ENCODE peak calls at places on chromosomes 16 and 17, in eight cellular contexts. V is left ventricle myocardium inferior, G is ovary, Y is psoas muscle, T is spleen, N is body of pancreas, P is upper lobe of left lung, I is GM12878. A is an unnamed sample. For H3K27me3 and H3K4me1, the result is how much of the 10 kb centered on the place peaks cover.

GRCh38 chr17:38418693-38419507 is 9.4 kb upstream of the ARHGAP23 start:
- DNase-seq in I (no peak), P (peak), G (no peak), Y (no peak), N (no peak), T (no peak), V (no peak), A (no peak)

GRCh38 chr16:66030036-66030435 is 336.5 kb upstream of the CDH5 start:
- DNase-seq in V (no peak), G (peak), T (no peak), N (no peak), P (no peak), Y (no peak), I (no peak), A (no peak)

GRCh38 chr17:82565551-82565950 is 46.0 kb downstream of the FOXK2 start:
- DNase-seq in P (no peak), T (no peak), V (no peak), N (no peak), G (no peak), I (no peak), Y (no peak), A (peak)

GRCh38 chr17:1180958-1181768 is 1.4 kb upstream of the ABR start:
- DNase-seq in T (peak), G (no peak), Y (no peak), N (no peak), I (no peak), V (no peak), P (peak), A (no peak)

GRCh38 chr16:78962457-78962929 is 638.0 kb downstream of the MAF start:
- DNase-seq in T (no peak), N (no peak), V (no peak), I (peak), P (no peak), G (no peak), Y (no peak), A (no peak)

GRCh38 chr17:42531455-42532354 is 4.3 kb upstream of the NAGLU start:
- DNase-seq in I (no peak), T (peak), P (peak), G (no peak), Y (peak), V (peak), N (peak), A (peak)

GRCh38 chr16:46765050-46765449 is 16.9 kb upstream of the MYLK3 start:
- DNase-seq in N (no peak), G (no peak), P (no peak), Y (no peak), I (no peak), V (no peak), T (peak), A (no peak)

GRCh38 chr17:8991514-8992285 is 26.2 kb upstream of the PIK3R5 start:
- DNase-seq in T (no peak), G (no peak), I (no peak), V (peak), Y (peak), N (peak), P (no peak), A (peak)

GRCh38 chr16:4319454-4319853 is 3.6 kb downstream of the GLIS2 start:
- DNase-seq in I (no peak), T (no peak), P (peak), Y (peak), V (no peak), G (peak), N (no peak), A (no peak)

GRCh38 chr17:15457723-15458094 is 9.7 kb downstream of the CDRT4 start:
- DNase-seq in P (no peak), G (peak), Y (peak), I (no peak), V (peak), N (no peak), T (no peak), A (no peak)

GRCh38 chr17:72901657-72902056 is 190.8 kb downstream of the SLC39A11 start:
- DNase-seq in T (no peak), V (no peak), G (no peak), N (no peak), I (no peak), Y (no peak), P (no peak), A (no peak)

GRCh38 chr16:73176577-73177013 is 128.7 kb upstream of the ZFHX3 start:
- DNase-seq in Y (no peak), N (no peak), P (no peak), T (no peak), I (no peak), G (no peak), V (no peak), A (no peak)

GRCh38 chr17:60857521-60857920 is 179.9 kb downstream of the BCAS3 start:
- DNase-seq in N (no peak), P (no peak), I (no peak), T (no peak), G (no peak), Y (no peak), V (no peak), A (no peak)

GRCh38 chr16:83933885-83934683 is 19.0 kb upstream of the OSGIN1 start:
- DNase-seq in P (peak), G (no peak), N (no peak), I (no peak), T (no peak), V (no peak), Y (no peak), A (no peak)

GRCh38 chr17:58352018-58352842 is at the start of gene SUPT4H1:
- DNase-seq in I (peak), Y (peak), N (peak), G (peak), T (peak), P (peak), V (peak), A (peak)

GRCh38 chr17:3917391-3917931 is 1.2 kb upstream of the P2RX1 start:
- DNase-seq in G (peak), T (peak), Y (peak), I (no peak), V (peak), N (peak), P (peak), A (peak)

GRCh38 chr16:61421111-61421510 is 615.1 kb downstream of the CDH8 start:
- DNase-seq in P (no peak), N (no peak), Y (no peak), G (no peak), T (no peak), V (no peak), I (no peak), A (no peak)

GRCh38 chr17:28384281-28385036 is 13.0 kb downstream of the SARM1 start:
- DNase-seq in I (no peak), V (peak), P (peak), G (no peak), Y (no peak), N (peak), T (peak), A (peak)

GRCh38 chr16:647173-647902 is 1.8 kb upstream of the WDR90 start:
- DNase-seq in N (peak), Y (no peak), G (no peak), V (no peak), P (peak), T (no peak), I (no peak), A (no peak)

GRCh38 chr16:85754403-85754802 is 3.5 kb upstream of the C16orf74 start:
- DNase-seq in N (no peak), G (no peak), Y (no peak), V (no peak), I (no peak), T (no peak), P (no peak), A (no peak)

GRCh38 chr17:66347661-66348604 is 45.5 kb downstream of the PRKCA start:
- DNase-seq in Y (no peak), P (no peak), V (no peak), T (no peak), I (no peak), G (no peak), N (no peak), A (no peak)

GRCh38 chr17:77769215-77769614 is 189.3 kb upstream of the TNRC6C start:
- DNase-seq in G (no peak), P (no peak), V (no peak), I (no peak), T (no peak), N (no peak), Y (no peak), A (peak)

GRCh38 chr17:17527534-17527933 is 31.3 kb upstream of the RASD1 start:
- DNase-seq in G (no peak), Y (peak), N (no peak), P (peak), I (no peak), T (no peak), V (no peak), A (no peak)

GRCh38 chr17:38881600-38882191 is 11.8 kb downstream of the LASP1 start:
- DNase-seq in N (peak), V (peak), T (no peak), I (no peak), Y (peak), P (no peak), G (peak), A (peak)

GRCh38 chr17:81684442-81684911 is 666 bp downstream of the HGS start:
- DNase-seq in P (no peak), T (no peak), Y (no peak), G (no peak), I (no peak), V (no peak), N (no peak), A (no peak)

GRCh38 chr16:81494888-81495287 is 50.3 kb downstream of the CMIP start:
- DNase-seq in I (no peak), T (no peak), G (no peak), V (no peak), P (no peak), N (no peak), Y (no peak), A (no peak)

GRCh38 chr17:45430738-45431530 is 1.7 kb downstream of the ARHGAP27 start:
- DNase-seq in P (peak), N (peak), Y (no peak), V (no peak), G (no peak), I (no peak), T (peak), A (peak)

GRCh38 chr16:86287641-86288201 is 222.6 kb upstream of the FOXF1 start:
- DNase-seq in V (no peak), N (no peak), T (no peak), Y (no peak), I (no peak), G (no peak), P (no peak), A (no peak)

GRCh38 chr17:38960402-38960801 is 6.8 kb downstream of the FBXO47 start:
- DNase-seq in I (no peak), N (no peak), T (no peak), Y (no peak), G (no peak), V (no peak), P (no peak), A (no peak)

GRCh38 chr17:72788950-72789585 is 303.4 kb downstream of the SLC39A11 start:
- DNase-seq in Y (no peak), G (no peak), I (no peak), N (no peak), T (no peak), P (no peak), V (no peak), A (no peak)

GRCh38 chr17:80486692-80487091 is 10.3 kb upstream of the NPTX1 start:
- DNase-seq in P (no peak), G (no peak), T (peak), Y (no peak), N (no peak), I (no peak), V (no peak), A (no peak)

GRCh38 chr17:80482058-80482318 is 5.6 kb upstream of the NPTX1 start:
- DNase-seq in P (peak), N (no peak), V (no peak), I (no peak), Y (no peak), T (peak), G (no peak), A (no peak)

GRCh38 chr17:80487511-80487910 is 11.1 kb upstream of the NPTX1 start:
- DNase-seq in T (no peak), I (no peak), V (no peak), Y (no peak), G (no peak), N (no peak), P (no peak), A (no peak)

GRCh38 chr17:80482555-80483308 is 6.3 kb upstream of the NPTX1 start:
- DNase-seq in V (no peak), I (no peak), G (no peak), N (no peak), P (peak), Y (no peak), T (peak), A (no peak)

GRCh38 chr17:80485846-80486245 is 9.4 kb upstream of the NPTX1 start:
- DNase-seq in Y (no peak), P (no peak), N (no peak), V (no peak), G (no peak), T (no peak), I (no peak), A (no peak)
- H3K27me3 ChIP-seq in Y (under half), P (under half), N (under half), V (half or more), G (under half), T (under half), I (under half), A (half or more)

DNA sequence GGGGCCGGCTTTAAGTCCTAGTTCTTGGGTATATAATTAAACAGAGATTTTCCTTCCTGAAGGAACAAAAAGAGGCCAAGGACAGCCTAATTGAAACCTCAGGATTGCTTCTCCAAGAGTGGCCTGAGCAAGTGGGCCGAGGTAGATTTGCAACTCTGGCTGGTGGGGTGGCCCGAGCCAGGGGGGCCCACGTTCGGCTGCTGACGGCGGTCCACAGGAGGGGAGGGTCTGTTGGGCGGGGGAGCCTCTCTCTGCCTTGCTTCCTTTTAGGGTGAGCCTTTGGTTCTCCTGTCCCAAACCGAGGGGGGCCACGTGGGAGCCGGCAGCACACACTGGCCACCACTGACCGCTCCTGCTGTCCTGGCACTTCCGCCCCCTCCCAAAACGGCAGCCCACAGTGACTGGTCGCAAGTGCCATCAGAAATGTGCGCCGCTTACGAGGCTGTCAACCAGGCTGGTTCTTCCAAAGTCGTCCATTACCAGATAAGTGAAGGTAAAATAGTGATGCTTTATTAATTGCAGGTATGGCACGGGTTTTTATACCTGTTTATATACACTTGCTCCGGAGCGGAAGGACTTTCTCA is 117.7 kb downstream of the AATF start:
- DNase-seq in G (no peak), N (no peak), T (no peak), I (no peak), Y (no peak), P (peak), V (no peak), A (no peak)
- TF ChIP-seq CTCF in G (no peak), N (no peak), T (no peak), I (no peak), Y (no peak), P (no peak), V (no peak), A (no peak)

GRCh38 chr16:17544785-17545184 is 74.0 kb upstream of the XYLT1 start:
- DNase-seq in T (no peak), I (no peak), N (no peak), G (no peak), V (no peak), P (no peak), Y (no peak), A (no peak)
- H3K4me1 ChIP-seq in T (under half), I (under half), N (under half), G (under half), V (under half), P (under half), Y (under half), A (under half)

DNA sequence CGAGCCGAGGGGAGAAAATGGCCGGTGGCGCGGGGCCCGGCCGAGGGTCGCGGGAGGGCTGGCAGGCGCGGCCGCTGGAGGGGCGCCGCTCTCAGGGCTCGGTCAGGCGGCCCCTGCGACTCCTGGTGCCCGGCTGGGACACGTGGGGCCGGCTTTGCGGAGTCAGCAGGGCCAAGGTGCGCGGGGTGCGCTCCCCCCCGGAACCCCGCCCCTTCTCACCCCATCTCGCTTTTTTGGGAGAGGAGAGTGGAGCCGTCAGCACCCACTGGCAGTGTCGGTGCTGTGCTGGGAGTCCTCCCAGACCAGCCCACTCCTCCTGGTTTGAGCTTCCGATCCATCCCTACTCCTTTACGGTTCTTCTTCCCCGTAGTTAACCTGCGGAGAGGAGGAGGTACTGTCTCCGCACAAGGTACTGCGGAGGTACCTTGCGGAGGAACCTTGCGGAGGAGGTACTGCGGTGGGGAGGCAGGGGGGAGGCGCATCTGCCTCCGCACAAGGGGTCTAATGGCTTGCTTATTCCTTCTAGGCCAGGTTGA is 19.0 kb upstream of the CBX8 start:
- DNase-seq in V (no peak), T (no peak), P (no peak), N (no peak), Y (no peak), G (no peak), I (no peak), A (no peak)
- H3K27me3 ChIP-seq in V (half or more), T (half or more), P (half or more), N (under half), Y (under half), G (under half), I (under half), A (half or more)

DNA sequence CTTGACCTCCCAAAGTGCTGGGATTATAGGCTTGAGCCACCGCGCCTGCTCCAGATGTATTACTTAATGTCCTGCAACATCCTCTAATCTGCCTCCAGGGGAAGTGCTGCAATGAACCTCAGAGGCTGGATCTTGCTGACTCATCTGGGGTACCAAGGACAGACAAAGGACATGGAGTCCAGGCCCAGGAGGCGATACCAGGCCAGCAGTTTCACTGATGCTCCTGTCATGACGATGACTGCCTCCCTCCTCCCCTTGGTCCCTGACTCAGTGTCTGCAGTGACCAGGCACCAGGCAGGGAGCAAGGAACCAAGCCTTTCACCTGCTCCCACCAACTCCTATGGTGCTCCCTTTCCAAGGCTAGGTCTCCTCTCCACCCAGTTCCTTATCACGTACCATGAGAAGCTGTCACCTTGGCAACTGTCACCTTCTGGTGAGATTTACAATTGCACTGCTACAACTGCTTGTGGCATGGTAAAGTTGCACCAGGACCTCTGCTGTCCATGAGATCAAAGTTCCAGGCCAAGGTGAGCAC is 21.6 kb upstream of the PHOSPHO1 start:
- DNase-seq in I (no peak), V (no peak), P (no peak), N (no peak), T (peak), G (no peak), Y (peak), A (peak)
- TF ChIP-seq CTCF in I (no peak), V (no peak), P (no peak), N (no peak), T (no peak), G (no peak), Y (no peak), A (no peak)

DNA sequence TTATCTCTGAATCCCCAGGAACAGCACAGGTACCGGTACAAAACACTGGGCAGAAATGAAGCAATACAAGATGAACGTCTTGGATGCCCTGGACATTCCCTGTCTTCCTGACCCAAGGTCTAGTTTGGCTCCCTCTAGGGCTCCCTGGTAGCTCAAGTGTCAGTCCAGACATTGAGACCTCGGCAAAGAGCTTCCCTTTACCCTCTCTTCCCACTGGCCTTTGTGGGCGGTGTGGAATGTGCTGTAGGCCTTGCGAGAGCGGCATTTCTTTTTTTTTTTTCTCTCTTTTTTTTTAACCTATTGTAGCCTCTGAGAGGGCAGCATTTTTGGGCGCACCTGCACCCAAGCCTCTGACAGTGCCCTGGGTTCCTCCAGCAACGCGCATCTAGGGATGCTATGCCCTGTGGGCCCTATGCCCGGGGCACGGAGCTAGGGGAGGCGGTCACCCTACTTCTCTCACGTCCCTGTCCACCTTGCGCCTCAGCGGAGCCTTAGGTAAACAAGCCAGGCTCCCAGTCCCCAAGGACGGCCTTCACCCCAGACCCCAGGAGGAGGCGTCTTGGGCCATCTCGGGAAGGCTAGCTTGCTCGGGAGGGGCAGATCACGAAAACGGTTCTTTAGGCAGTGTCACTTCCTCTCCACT is 1.2 kb upstream of the NFATC3 start:
- DNase-seq in G (peak), I (no peak), Y (no peak), P (peak), V (no peak), T (peak), N (no peak), A (peak)
- H3K4me1 ChIP-seq in G (under half), I (under half), Y (half or more), P (half or more), V (half or more), T (half or more), N (under half), A (half or more)

GRCh38 chr17:48207776-48208175 is 100.2 kb downstream of the SNX11 start:
- DNase-seq in P (no peak), Y (no peak), T (no peak), V (no peak), I (no peak), G (no peak), N (no peak), A (no peak)

GRCh38 chr17:48198950-48199541 is 91.5 kb downstream of the SNX11 start:
- DNase-seq in T (no peak), G (no peak), N (no peak), I (no peak), P (no peak), Y (no peak), V (no peak), A (no peak)

GRCh38 chr17:48202945-48203344 is 95.4 kb downstream of the SNX11 start:
- DNase-seq in V (no peak), P (no peak), Y (no peak), N (no peak), G (no peak), T (no peak), I (no peak), A (no peak)
- H3K27me3 ChIP-seq in V (half or more), P (under half), Y (under half), N (under half), G (under half), T (under half), I (under half), A (under half)